ENCODE peak calls at places on chromosomes 2 and 18, in four cellular contexts. X is HFFc6, U is PC-9, I is tibial artery. Z is an unnamed sample.

GRCh38 chr2:191618789-191619185 is 59.1 kb upstream of the NABP1 start:
- DNase-seq in X (no peak), U (no peak), I (no peak), Z (no peak)

GRCh38 chr2:208280933-208281332 is 14.9 kb downstream of the PIKFYVE start:
- DNase-seq in X (peak), U (no peak), I (no peak), Z (no peak)

GRCh38 chr2:172196768-172197322 is 94.1 kb upstream of the DLX2 start:
- DNase-seq in X (peak), U (peak), I (no peak), Z (no peak)

GRCh38 chr18:32696376-32696775 is 76.4 kb downstream of the KLHL14 start:
- DNase-seq in X (no peak), U (no peak), I (no peak), Z (no peak)

GRCh38 chr2:224369028-224369632 is 32.8 kb downstream of the FAM124B start:
- DNase-seq in X (peak), U (peak), I (no peak), Z (no peak)

GRCh38 chr2:8957593-8957992 is 45.9 kb downstream of the MBOAT2 start:
- DNase-seq in X (no peak), U (no peak), I (no peak), Z (no peak)

GRCh38 chr18:52007109-52007508 is 332.9 kb upstream of the DCC start:
- DNase-seq in X (no peak), U (no peak), I (no peak), Z (no peak)

GRCh38 chr2:136008205-136008865 is 22.9 kb upstream of the DARS1 start:
- DNase-seq in X (no peak), U (no peak), I (peak), Z (no peak)

GRCh38 chr18:36782710-36783109 is 46.1 kb downstream of the TPGS2 start:
- DNase-seq in X (no peak), U (no peak), I (no peak), Z (no peak)

GRCh38 chr2:121348128-121348740 is 63.2 kb upstream of the TFCP2L1 start:
- DNase-seq in X (no peak), U (no peak), I (no peak), Z (no peak)

GRCh38 chr2:66562337-66562685 is 127.4 kb downstream of the MEIS1 start:
- DNase-seq in X (no peak), U (no peak), I (no peak), Z (no peak)
- TF ChIP-seq CTCF in X (no peak), U (no peak), I (no peak), Z (no peak)

DNA sequence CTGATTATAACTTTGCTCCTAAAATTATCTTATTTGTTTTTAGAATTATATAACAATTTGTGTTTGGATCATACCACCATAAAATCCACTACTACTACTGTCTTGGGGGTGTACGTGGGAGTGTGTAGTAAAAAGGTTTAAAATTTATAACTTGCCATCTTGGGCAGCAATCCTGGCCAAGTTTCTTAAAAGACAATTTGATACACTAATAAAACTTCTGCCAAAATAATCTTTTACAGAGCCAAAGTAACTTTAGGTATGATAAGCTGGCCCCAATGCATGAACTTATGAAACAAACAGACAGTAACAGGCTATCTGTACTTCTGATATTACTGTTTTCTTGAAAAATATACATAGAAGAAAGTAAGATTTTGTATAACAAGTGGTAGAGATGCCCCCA is 11.3 kb upstream of the UBE2E3 start:
- DNase-seq in X (no peak), U (no peak), I (no peak), Z (no peak)
- TF ChIP-seq CTCF in X (no peak), U (no peak), I (no peak), Z (no peak)

GRCh38 chr18:34354351-34354750 is 129.6 kb upstream of the NOL4 start:
- DNase-seq in X (no peak), U (no peak), I (no peak), Z (no peak)

GRCh38 chr18:34357944-34358580 is 133.3 kb upstream of the NOL4 start:
- DNase-seq in X (no peak), U (no peak), I (no peak), Z (no peak)

GRCh38 chr18:34350778-34351177 is 126.1 kb upstream of the NOL4 start:
- DNase-seq in X (no peak), U (no peak), I (no peak), Z (no peak)

DNA sequence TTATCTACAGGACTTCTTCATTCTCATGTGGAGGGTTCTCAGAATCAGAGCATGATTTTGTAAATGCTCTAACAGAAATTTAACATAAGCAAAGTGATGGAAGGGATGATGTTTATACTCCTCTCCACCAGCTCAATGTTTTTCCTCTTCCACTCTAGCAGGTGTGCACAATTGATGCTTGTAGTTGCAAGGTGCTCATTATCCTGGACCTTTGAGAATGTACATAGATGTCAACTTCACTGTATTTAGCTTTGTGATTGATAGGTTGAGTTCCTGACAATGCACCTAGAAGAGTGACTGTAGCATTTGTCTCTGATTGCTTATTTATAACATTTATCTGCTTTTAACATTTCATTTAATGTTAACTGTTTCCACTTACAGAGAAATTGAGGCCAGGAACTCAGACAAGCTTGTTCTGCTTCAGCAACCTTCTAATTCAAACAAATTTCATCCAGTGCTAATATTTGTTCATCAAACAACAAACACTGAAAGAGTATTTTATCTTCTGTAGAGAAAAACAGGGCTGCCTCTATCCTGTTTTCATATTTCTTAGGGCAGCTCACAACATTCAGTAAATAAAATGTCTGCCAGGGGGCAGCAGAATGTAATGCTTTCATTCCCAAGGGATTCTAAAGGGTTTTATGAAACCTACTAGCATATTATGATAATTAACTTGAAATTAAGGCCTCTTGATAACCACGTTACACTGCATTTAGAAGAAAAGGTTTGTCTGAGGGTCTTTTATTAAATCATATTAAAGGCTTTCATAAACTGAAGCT is 127.9 kb upstream of the NOL4 start:
- DNase-seq in X (no peak), U (no peak), I (no peak), Z (no peak)
- TF ChIP-seq CTCF in X (no peak), U (peak), I (no peak), Z (peak)

DNA sequence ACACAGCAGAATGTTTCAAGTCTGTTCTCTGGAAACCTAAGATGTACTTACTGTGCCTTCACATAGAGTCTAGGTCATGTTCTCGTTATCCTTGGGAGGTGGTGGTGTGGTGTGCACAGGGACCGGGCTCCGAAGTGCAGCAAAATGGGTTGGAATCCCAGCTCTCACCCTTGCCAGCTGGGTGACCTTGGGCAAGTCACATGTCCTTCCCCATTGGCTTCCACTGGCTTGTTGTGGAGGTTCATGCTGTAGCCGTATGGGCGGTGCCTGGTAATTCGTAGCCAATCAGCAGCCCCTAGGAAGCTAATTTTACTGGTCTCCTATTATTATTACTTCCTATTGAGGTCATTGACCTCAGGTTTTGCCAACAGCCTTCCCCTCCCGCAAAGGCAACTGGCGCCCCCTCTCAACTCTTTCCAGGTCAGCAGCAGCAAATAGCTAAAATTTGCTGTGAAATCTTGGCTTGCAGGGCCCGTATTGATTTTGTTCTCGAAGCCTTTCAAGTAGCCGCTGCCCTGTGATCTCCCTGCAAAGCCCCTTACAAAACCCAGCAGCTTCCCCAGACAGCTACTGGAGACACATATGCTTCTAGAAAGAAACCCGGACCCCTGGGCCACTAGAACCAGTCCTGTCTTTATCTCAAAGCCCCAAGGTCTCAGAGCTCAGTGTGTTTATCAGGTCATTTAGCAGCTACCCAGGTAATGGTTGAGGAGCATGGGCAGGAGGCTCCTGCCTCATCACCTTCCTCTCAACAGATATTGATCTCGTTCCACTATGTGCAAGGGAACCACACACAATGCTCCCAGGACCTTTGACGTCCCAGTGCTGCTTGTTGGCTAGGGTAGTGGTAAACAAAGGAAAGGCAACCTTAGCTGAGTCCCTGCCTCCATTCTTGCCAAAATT is 66.5 kb upstream of the SLC1A4 start:
- DNase-seq in X (no peak), U (no peak), I (no peak), Z (no peak)
- TF ChIP-seq CTCF in X (no peak), U (no peak), I (no peak), Z (no peak)

DNA sequence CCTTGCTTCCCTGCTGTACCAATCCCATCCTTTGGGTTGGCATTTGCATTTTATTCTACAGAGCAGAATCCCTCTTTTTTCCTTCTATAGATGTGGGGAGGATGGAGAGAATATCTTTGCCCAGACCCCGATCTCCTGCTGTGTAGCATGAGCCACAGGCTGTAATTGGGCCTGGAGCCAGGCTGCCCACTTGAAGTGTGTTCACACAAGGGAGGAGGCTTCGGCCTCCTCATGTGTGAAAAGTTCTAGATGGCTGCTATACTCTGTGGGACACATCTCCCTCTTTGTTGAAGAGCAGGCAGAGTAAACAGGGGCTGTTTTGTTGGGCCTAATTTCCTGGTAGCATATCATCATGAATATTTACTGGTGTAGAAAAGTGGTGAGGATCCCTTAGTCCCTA is 126.3 kb downstream of the XRCC5 start:
- DNase-seq in X (no peak), U (no peak), I (no peak), Z (peak)
- TF ChIP-seq CTCF in X (no peak), U (no peak), I (no peak), Z (no peak)

DNA sequence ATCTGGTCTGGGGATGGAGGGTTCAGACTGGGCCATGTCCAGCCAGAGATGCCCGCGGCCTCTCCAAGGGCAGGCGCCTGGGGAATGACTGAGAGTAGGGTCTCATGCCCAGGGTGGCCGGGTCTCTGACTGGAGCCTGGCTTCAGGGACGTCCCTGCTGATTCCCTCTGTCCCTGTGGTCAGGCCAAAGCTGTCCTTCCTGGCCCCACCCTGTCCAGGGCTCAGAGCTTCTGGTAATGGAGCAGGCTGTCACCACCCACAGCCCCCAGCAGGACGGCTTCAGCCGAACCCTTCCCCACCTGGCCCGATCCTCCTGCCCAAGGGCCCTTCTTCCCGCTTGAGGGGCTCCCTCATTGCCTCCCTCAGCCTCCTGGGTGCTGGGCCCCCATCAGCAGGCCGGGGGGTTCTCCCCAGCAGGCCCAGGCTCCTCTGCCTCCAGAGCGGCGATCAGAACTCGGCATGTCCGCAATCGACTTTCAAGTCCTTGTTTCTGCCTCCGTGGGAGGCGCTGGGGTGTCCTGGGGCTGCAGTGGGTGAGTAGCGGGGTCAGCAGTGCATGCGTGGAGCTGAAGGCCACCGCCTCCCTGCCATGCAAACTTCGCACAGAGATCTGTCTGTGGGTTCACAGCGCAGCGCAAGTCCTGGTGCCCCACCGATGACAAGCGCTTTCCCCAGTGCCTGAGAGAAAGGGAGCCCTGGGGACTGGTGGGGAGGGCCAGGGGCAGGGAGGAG is 18.3 kb downstream of the RAMP1 start:
- DNase-seq in X (no peak), U (no peak), I (peak), Z (no peak)
- TF ChIP-seq CTCF in X (no peak), U (no peak), I (no peak), Z (no peak)

GRCh38 chr2:239566162-239566994 is 165.6 kb upstream of the HDAC4 start:
- DNase-seq in X (no peak), U (no peak), I (no peak), Z (no peak)
- TF ChIP-seq CTCF in X (no peak), U (no peak), I (no peak), Z (no peak)